ENCODE peak calls at places on chromosome 9, in six cellular contexts. One of them, this sample, is unnamed.
A peak's percentile ranks its signal among the peaks of the same experiment; 100 is the strongest.

GRCh38 chr9:93082841-93083411 is 13.1 kb upstream of the CARD19 start:
- DNase-seq in stimulated activated CD8-positive, alpha-beta memory T cell treated with anti-CD3 and anti-CD28 coated beads, Interleukin-7, amount 100 ng/mL, for 1 hour: no peak
- DNase-seq in neural crest cell: no peak
- DNase-seq in effector CD4-positive, alpha-beta T cell: no peak
- DNase-seq in left lung: peak; percentile 73
- DNase-seq in pancreas: peak; percentile 34
- DNase-seq in this sample: peak; percentile 5

GRCh38 chr9:131335356-131335755 is 45.8 kb downstream of the PLPP7 start:
- DNase-seq in pancreas: peak; percentile 40
- DNase-seq in effector CD4-positive, alpha-beta T cell: no peak
- DNase-seq in neural crest cell: no peak
- DNase-seq in left lung: no peak
- DNase-seq in stimulated activated CD8-positive, alpha-beta memory T cell treated with anti-CD3 and anti-CD28 coated beads, Interleukin-7, amount 100 ng/mL, for 1 hour: no peak
- DNase-seq in this sample: no peak

GRCh38 chr9:114285166-114285867 is 37.6 kb upstream of the ORM1 start:
- DNase-seq in effector CD4-positive, alpha-beta T cell: no peak
- DNase-seq in left lung: peak; percentile 81
- DNase-seq in neural crest cell: no peak
- DNase-seq in pancreas: peak; percentile 53
- DNase-seq in stimulated activated CD8-positive, alpha-beta memory T cell treated with anti-CD3 and anti-CD28 coated beads, Interleukin-7, amount 100 ng/mL, for 1 hour: no peak
- DNase-seq in this sample: no peak

GRCh38 chr9:87570000-87570834 is 72.5 kb downstream of the DAPK1 start:
- DNase-seq in left lung: no peak
- DNase-seq in neural crest cell: no peak
- DNase-seq in effector CD4-positive, alpha-beta T cell: no peak
- DNase-seq in stimulated activated CD8-positive, alpha-beta memory T cell treated with anti-CD3 and anti-CD28 coated beads, Interleukin-7, amount 100 ng/mL, for 1 hour: no peak
- DNase-seq in pancreas: no peak
- DNase-seq in this sample: no peak

GRCh38 chr9:127170049-127170448 is 47.6 kb upstream of the ANGPTL2 start:
- DNase-seq in effector CD4-positive, alpha-beta T cell: no peak
- DNase-seq in stimulated activated CD8-positive, alpha-beta memory T cell treated with anti-CD3 and anti-CD28 coated beads, Interleukin-7, amount 100 ng/mL, for 1 hour: no peak
- DNase-seq in pancreas: no peak
- DNase-seq in neural crest cell: no peak
- DNase-seq in left lung: no peak
- DNase-seq in this sample: no peak

GRCh38 chr9:83006378-83006777 is 56.6 kb downstream of the RASEF start:
- DNase-seq in neural crest cell: no peak
- DNase-seq in pancreas: no peak
- DNase-seq in effector CD4-positive, alpha-beta T cell: no peak
- DNase-seq in stimulated activated CD8-positive, alpha-beta memory T cell treated with anti-CD3 and anti-CD28 coated beads, Interleukin-7, amount 100 ng/mL, for 1 hour: no peak
- DNase-seq in left lung: no peak
- DNase-seq in this sample: no peak

GRCh38 chr9:90734631-90735030 is 67.0 kb upstream of the SYK start:
- DNase-seq in effector CD4-positive, alpha-beta T cell: no peak
- DNase-seq in stimulated activated CD8-positive, alpha-beta memory T cell treated with anti-CD3 and anti-CD28 coated beads, Interleukin-7, amount 100 ng/mL, for 1 hour: no peak
- DNase-seq in left lung: no peak
- DNase-seq in neural crest cell: no peak
- DNase-seq in pancreas: no peak
- DNase-seq in this sample: no peak

GRCh38 chr9:90129446-90129845 is 513.2 kb downstream of the DIRAS2 start:
- DNase-seq in stimulated activated CD8-positive, alpha-beta memory T cell treated with anti-CD3 and anti-CD28 coated beads, Interleukin-7, amount 100 ng/mL, for 1 hour: no peak
- DNase-seq in left lung: no peak
- DNase-seq in effector CD4-positive, alpha-beta T cell: no peak
- DNase-seq in neural crest cell: no peak
- DNase-seq in pancreas: no peak
- DNase-seq in this sample: no peak

GRCh38 chr9:136694163-136694864 is 7.1 kb upstream of the AGPAT2 start:
- DNase-seq in pancreas: peak; percentile 90
- DNase-seq in effector CD4-positive, alpha-beta T cell: no peak
- DNase-seq in stimulated activated CD8-positive, alpha-beta memory T cell treated with anti-CD3 and anti-CD28 coated beads, Interleukin-7, amount 100 ng/mL, for 1 hour: no peak
- DNase-seq in left lung: peak; percentile 94
- DNase-seq in neural crest cell: peak; percentile 61
- DNase-seq in this sample: peak; percentile 89

GRCh38 chr9:134014946-134015345 is 10.3 kb upstream of the BRD3OS start:
- DNase-seq in effector CD4-positive, alpha-beta T cell: no peak
- DNase-seq in stimulated activated CD8-positive, alpha-beta memory T cell treated with anti-CD3 and anti-CD28 coated beads, Interleukin-7, amount 100 ng/mL, for 1 hour: no peak
- DNase-seq in neural crest cell: no peak
- DNase-seq in left lung: no peak
- DNase-seq in pancreas: no peak
- DNase-seq in this sample: no peak

GRCh38 chr9:108142142-108142503 is 652.6 kb upstream of the KLF4 start:
- DNase-seq in left lung: no peak
- DNase-seq in effector CD4-positive, alpha-beta T cell: no peak
- DNase-seq in neural crest cell: no peak
- DNase-seq in stimulated activated CD8-positive, alpha-beta memory T cell treated with anti-CD3 and anti-CD28 coated beads, Interleukin-7, amount 100 ng/mL, for 1 hour: no peak
- DNase-seq in pancreas: no peak
- DNase-seq in this sample: no peak

GRCh38 chr9:110762783-110763182 is 94.2 kb downstream of the MUSK start:
- DNase-seq in effector CD4-positive, alpha-beta T cell: no peak
- DNase-seq in pancreas: no peak
- DNase-seq in neural crest cell: no peak
- DNase-seq in left lung: no peak
- DNase-seq in stimulated activated CD8-positive, alpha-beta memory T cell treated with anti-CD3 and anti-CD28 coated beads, Interleukin-7, amount 100 ng/mL, for 1 hour: no peak
- DNase-seq in this sample: no peak

GRCh38 chr9:116594552-116594951 is 92.6 kb upstream of the TRIM32 start:
- DNase-seq in effector CD4-positive, alpha-beta T cell: no peak
- DNase-seq in stimulated activated CD8-positive, alpha-beta memory T cell treated with anti-CD3 and anti-CD28 coated beads, Interleukin-7, amount 100 ng/mL, for 1 hour: no peak
- DNase-seq in left lung: no peak
- DNase-seq in pancreas: no peak
- DNase-seq in neural crest cell: no peak
- DNase-seq in this sample: no peak

GRCh38 chr9:90330215-90330614 is 312.4 kb downstream of the DIRAS2 start:
- DNase-seq in neural crest cell: no peak
- DNase-seq in left lung: no peak
- DNase-seq in effector CD4-positive, alpha-beta T cell: no peak
- DNase-seq in stimulated activated CD8-positive, alpha-beta memory T cell treated with anti-CD3 and anti-CD28 coated beads, Interleukin-7, amount 100 ng/mL, for 1 hour: no peak
- DNase-seq in pancreas: no peak
- DNase-seq in this sample: no peak

GRCh38 chr9:120893585-120893857 is 16.5 kb upstream of the PHF19 start:
- DNase-seq in neural crest cell: no peak
- DNase-seq in stimulated activated CD8-positive, alpha-beta memory T cell treated with anti-CD3 and anti-CD28 coated beads, Interleukin-7, amount 100 ng/mL, for 1 hour: no peak
- DNase-seq in effector CD4-positive, alpha-beta T cell: no peak
- DNase-seq in left lung: no peak
- DNase-seq in pancreas: no peak
- DNase-seq in this sample: no peak

GRCh38 chr9:129023036-129023907 is 4.9 kb downstream of the SH3GLB2 start:
- DNase-seq in pancreas: no peak
- DNase-seq in neural crest cell: no peak
- DNase-seq in stimulated activated CD8-positive, alpha-beta memory T cell treated with anti-CD3 and anti-CD28 coated beads, Interleukin-7, amount 100 ng/mL, for 1 hour: no peak
- DNase-seq in left lung: no peak
- DNase-seq in effector CD4-positive, alpha-beta T cell: no peak
- DNase-seq in this sample: no peak

GRCh38 chr9:75200892-75201470 is 112.7 kb downstream of the OSTF1 start:
- DNase-seq in effector CD4-positive, alpha-beta T cell: peak; percentile 4
- DNase-seq in pancreas: no peak
- DNase-seq in stimulated activated CD8-positive, alpha-beta memory T cell treated with anti-CD3 and anti-CD28 coated beads, Interleukin-7, amount 100 ng/mL, for 1 hour: no peak
- DNase-seq in left lung: no peak
- DNase-seq in neural crest cell: peak; percentile 18
- DNase-seq in this sample: no peak

GRCh38 chr9:15349892-15350761 is 43.1 kb upstream of the TTC39B start:
- DNase-seq in stimulated activated CD8-positive, alpha-beta memory T cell treated with anti-CD3 and anti-CD28 coated beads, Interleukin-7, amount 100 ng/mL, for 1 hour: no peak
- DNase-seq in left lung: no peak
- DNase-seq in pancreas: no peak
- DNase-seq in neural crest cell: no peak
- DNase-seq in effector CD4-positive, alpha-beta T cell: no peak
- DNase-seq in this sample: no peak

GRCh38 chr9:38277601-38278200 is 114.8 kb upstream of the ALDH1B1 start:
- DNase-seq in effector CD4-positive, alpha-beta T cell: no peak
- DNase-seq in stimulated activated CD8-positive, alpha-beta memory T cell treated with anti-CD3 and anti-CD28 coated beads, Interleukin-7, amount 100 ng/mL, for 1 hour: no peak
- DNase-seq in left lung: no peak
- DNase-seq in neural crest cell: no peak
- DNase-seq in pancreas: no peak
- DNase-seq in this sample: no peak

GRCh38 chr9:81116340-81117207 is 572.8 kb downstream of the TLE1 start:
- DNase-seq in pancreas: no peak
- DNase-seq in stimulated activated CD8-positive, alpha-beta memory T cell treated with anti-CD3 and anti-CD28 coated beads, Interleukin-7, amount 100 ng/mL, for 1 hour: no peak
- DNase-seq in left lung: no peak
- DNase-seq in neural crest cell: no peak
- DNase-seq in effector CD4-positive, alpha-beta T cell: no peak
- DNase-seq in this sample: no peak

GRCh38 chr9:133514475-133515239 is 10.1 kb downstream of the MYMK start:
- DNase-seq in stimulated activated CD8-positive, alpha-beta memory T cell treated with anti-CD3 and anti-CD28 coated beads, Interleukin-7, amount 100 ng/mL, for 1 hour: no peak
- DNase-seq in pancreas: no peak
- DNase-seq in left lung: peak; percentile 69
- DNase-seq in neural crest cell: no peak
- DNase-seq in effector CD4-positive, alpha-beta T cell: no peak
- DNase-seq in this sample: no peak

GRCh38 chr9:136808075-136808780 is 480 bp downstream of the RABL6 start:
- DNase-seq in effector CD4-positive, alpha-beta T cell: peak; percentile 39
- DNase-seq in pancreas: peak; percentile 75
- DNase-seq in left lung: peak; percentile 85
- DNase-seq in stimulated activated CD8-positive, alpha-beta memory T cell treated with anti-CD3 and anti-CD28 coated beads, Interleukin-7, amount 100 ng/mL, for 1 hour: peak; percentile 19
- DNase-seq in neural crest cell: no peak
- DNase-seq in this sample: no peak

GRCh38 chr9:18480649-18481048 is 6.7 kb downstream of the ADAMTSL1 start:
- DNase-seq in stimulated activated CD8-positive, alpha-beta memory T cell treated with anti-CD3 and anti-CD28 coated beads, Interleukin-7, amount 100 ng/mL, for 1 hour: no peak
- DNase-seq in effector CD4-positive, alpha-beta T cell: no peak
- DNase-seq in left lung: no peak
- DNase-seq in pancreas: no peak
- DNase-seq in neural crest cell: no peak
- DNase-seq in this sample: no peak

GRCh38 chr9:93031629-93032431 is 26.7 kb upstream of the SUSD3 start:
- DNase-seq in neural crest cell: no peak
- DNase-seq in effector CD4-positive, alpha-beta T cell: no peak
- DNase-seq in left lung: peak; percentile 23
- DNase-seq in stimulated activated CD8-positive, alpha-beta memory T cell treated with anti-CD3 and anti-CD28 coated beads, Interleukin-7, amount 100 ng/mL, for 1 hour: no peak
- DNase-seq in pancreas: no peak
- DNase-seq in this sample: no peak

GRCh38 chr9:117178596-117179111 is 236.2 kb downstream of the ASTN2 start:
- DNase-seq in effector CD4-positive, alpha-beta T cell: no peak
- DNase-seq in pancreas: no peak
- DNase-seq in neural crest cell: no peak
- DNase-seq in stimulated activated CD8-positive, alpha-beta memory T cell treated with anti-CD3 and anti-CD28 coated beads, Interleukin-7, amount 100 ng/mL, for 1 hour: no peak
- DNase-seq in left lung: no peak
- DNase-seq in this sample: no peak

GRCh38 chr9:136761545-136761981 is 2.8 kb downstream of the LCN15 start:
- DNase-seq in stimulated activated CD8-positive, alpha-beta memory T cell treated with anti-CD3 and anti-CD28 coated beads, Interleukin-7, amount 100 ng/mL, for 1 hour: no peak
- DNase-seq in pancreas: peak; percentile 34
- DNase-seq in effector CD4-positive, alpha-beta T cell: no peak
- DNase-seq in neural crest cell: no peak
- DNase-seq in left lung: peak; percentile 58
- DNase-seq in this sample: no peak

GRCh38 chr9:91089405-91090131 is 272.1 kb downstream of the AUH start:
- DNase-seq in neural crest cell: no peak
- DNase-seq in stimulated activated CD8-positive, alpha-beta memory T cell treated with anti-CD3 and anti-CD28 coated beads, Interleukin-7, amount 100 ng/mL, for 1 hour: no peak
- DNase-seq in effector CD4-positive, alpha-beta T cell: no peak
- DNase-seq in pancreas: no peak
- DNase-seq in left lung: no peak
- DNase-seq in this sample: no peak

GRCh38 chr9:32968101-32969011 is 33.1 kb downstream of the APTX start:
- DNase-seq in effector CD4-positive, alpha-beta T cell: peak; percentile 42
- DNase-seq in pancreas: peak; percentile 82
- DNase-seq in left lung: no peak
- DNase-seq in neural crest cell: peak; percentile 73
- DNase-seq in stimulated activated CD8-positive, alpha-beta memory T cell treated with anti-CD3 and anti-CD28 coated beads, Interleukin-7, amount 100 ng/mL, for 1 hour: peak; percentile 31
- DNase-seq in this sample: no peak

GRCh38 chr9:35972093-35972492 is 14.1 kb upstream of the OR2S2 start:
- DNase-seq in stimulated activated CD8-positive, alpha-beta memory T cell treated with anti-CD3 and anti-CD28 coated beads, Interleukin-7, amount 100 ng/mL, for 1 hour: no peak
- DNase-seq in pancreas: no peak
- DNase-seq in effector CD4-positive, alpha-beta T cell: no peak
- DNase-seq in left lung: peak; percentile 74
- DNase-seq in neural crest cell: peak; percentile 16
- DNase-seq in this sample: no peak

GRCh38 chr9:124038790-124039633 is 27.4 kb downstream of the LHX2 start:
- DNase-seq in pancreas: no peak
- DNase-seq in effector CD4-positive, alpha-beta T cell: no peak
- DNase-seq in neural crest cell: no peak
- DNase-seq in stimulated activated CD8-positive, alpha-beta memory T cell treated with anti-CD3 and anti-CD28 coated beads, Interleukin-7, amount 100 ng/mL, for 1 hour: no peak
- DNase-seq in left lung: no peak
- DNase-seq in this sample: no peak

GRCh38 chr9:100440071-100440470 is 13.1 kb downstream of the MSANTD3 start:
- DNase-seq in pancreas: no peak
- DNase-seq in stimulated activated CD8-positive, alpha-beta memory T cell treated with anti-CD3 and anti-CD28 coated beads, Interleukin-7, amount 100 ng/mL, for 1 hour: no peak
- DNase-seq in left lung: no peak
- DNase-seq in effector CD4-positive, alpha-beta T cell: no peak
- DNase-seq in neural crest cell: no peak
- DNase-seq in this sample: no peak

GRCh38 chr9:129953736-129954135 is 89.3 kb downstream of the FNBP1 start:
- DNase-seq in left lung: no peak
- DNase-seq in pancreas: no peak
- DNase-seq in neural crest cell: no peak
- DNase-seq in stimulated activated CD8-positive, alpha-beta memory T cell treated with anti-CD3 and anti-CD28 coated beads, Interleukin-7, amount 100 ng/mL, for 1 hour: no peak
- DNase-seq in effector CD4-positive, alpha-beta T cell: no peak
- DNase-seq in this sample: no peak

GRCh38 chr9:93635186-93636107 is 59.1 kb downstream of the PHF2 start:
- DNase-seq in stimulated activated CD8-positive, alpha-beta memory T cell treated with anti-CD3 and anti-CD28 coated beads, Interleukin-7, amount 100 ng/mL, for 1 hour: no peak
- DNase-seq in neural crest cell: no peak
- DNase-seq in pancreas: peak; percentile 49
- DNase-seq in effector CD4-positive, alpha-beta T cell: no peak
- DNase-seq in left lung: peak; percentile 45
- DNase-seq in this sample: no peak

GRCh38 chr9:35134920-35135319 is 19.3 kb upstream of the ATOSB start:
- DNase-seq in pancreas: no peak
- DNase-seq in effector CD4-positive, alpha-beta T cell: no peak
- DNase-seq in stimulated activated CD8-positive, alpha-beta memory T cell treated with anti-CD3 and anti-CD28 coated beads, Interleukin-7, amount 100 ng/mL, for 1 hour: no peak
- DNase-seq in neural crest cell: no peak
- DNase-seq in left lung: no peak
- DNase-seq in this sample: no peak

GRCh38 chr9:127165096-127165495 is 42.7 kb upstream of the ANGPTL2 start:
- DNase-seq in effector CD4-positive, alpha-beta T cell: no peak
- DNase-seq in neural crest cell: no peak
- DNase-seq in pancreas: peak; percentile 25
- DNase-seq in left lung: no peak
- DNase-seq in stimulated activated CD8-positive, alpha-beta memory T cell treated with anti-CD3 and anti-CD28 coated beads, Interleukin-7, amount 100 ng/mL, for 1 hour: no peak
- DNase-seq in this sample: no peak

GRCh38 chr9:121282309-121283071 is 14.5 kb downstream of the GSN start:
- DNase-seq in left lung: no peak
- DNase-seq in effector CD4-positive, alpha-beta T cell: no peak
- DNase-seq in pancreas: no peak
- DNase-seq in stimulated activated CD8-positive, alpha-beta memory T cell treated with anti-CD3 and anti-CD28 coated beads, Interleukin-7, amount 100 ng/mL, for 1 hour: no peak
- DNase-seq in neural crest cell: no peak
- DNase-seq in this sample: no peak

This sample was measured in D721Med.